ENCODE peak calls at places on chromosomes 2 and 18, in seven cellular contexts. E is keratinocyte, N is PC-3, Z is DND-41, R is astrocyte, H is IMR-90, S is fibroblast of lung. Y is an unnamed sample. For H3K36me3, the result is how much of the 10 kb centered on the place peaks cover.

GRCh38 chr2:182821172-182821571 is 45.3 kb downstream of the FRZB start:
- DNase-seq in R (no peak), E (no peak), H (peak), S (peak), Z (no peak), N (peak), Y (no peak)

GRCh38 chr2:162368494-162368893 is 24.6 kb downstream of the GCA start:
- DNase-seq in R (no peak), S (no peak), E (no peak), H (no peak), Z (no peak), N (no peak), Y (no peak)

GRCh38 chr2:100246163-100247145 is 75.8 kb downstream of the LONRF2 start:
- DNase-seq in H (no peak), R (no peak), E (no peak), S (no peak), N (peak), Z (peak), Y (peak)

GRCh38 chr2:135667045-135667444 is 74.6 kb upstream of the UBXN4 start:
- DNase-seq in S (peak), N (no peak), Z (no peak), H (peak), R (no peak), E (no peak), Y (no peak)

GRCh38 chr2:166115589-166115988 is 12.2 kb downstream of the SCN1A start:
- DNase-seq in R (no peak), H (no peak), Z (no peak), N (no peak), S (no peak), E (no peak), Y (no peak)

GRCh38 chr2:120470717-120471060 is 124.8 kb downstream of the INHBB start:
- DNase-seq in R (no peak), Z (no peak), S (no peak), N (no peak), H (no peak), E (no peak), Y (no peak)

GRCh38 chr2:219056896-219057708 is 3.6 kb downstream of the IHH start:
- DNase-seq in R (no peak), N (no peak), Z (no peak), H (no peak), E (no peak), S (peak), Y (no peak)

GRCh38 chr2:215941726-215942125 is 71.6 kb downstream of the MREG start:
- DNase-seq in Z (no peak), H (no peak), N (no peak), R (no peak), S (no peak), E (no peak), Y (no peak)

GRCh38 chr2:230636684-230637271 is 75.9 kb upstream of the CAB39 start:
- DNase-seq in S (no peak), N (no peak), R (no peak), H (no peak), E (no peak), Z (no peak), Y (no peak)

GRCh38 chr2:17672583-17673317 is 80.9 kb downstream of the SMC6 start:
- DNase-seq in E (no peak), S (peak), N (peak), H (peak), Z (no peak), R (peak), Y (no peak)

GRCh38 chr2:234444242-234444641 is 52.6 kb downstream of the ARL4C start:
- DNase-seq in N (no peak), Z (no peak), H (peak), S (peak), E (no peak), R (no peak), Y (peak)

GRCh38 chr2:62084823-62085222 is 111.1 kb upstream of the B3GNT2 start:
- DNase-seq in N (no peak), H (no peak), E (no peak), R (no peak), Z (no peak), S (no peak), Y (no peak)

GRCh38 chr18:41703744-41704530 is 251.1 kb upstream of the PIK3C3 start:
- DNase-seq in N (no peak), Z (no peak), R (peak), H (peak), E (no peak), S (peak), Y (no peak)

GRCh38 chr2:24287171-24287570 is 73.2 kb downstream of the ITSN2 start:
- DNase-seq in R (no peak), S (no peak), Z (no peak), N (no peak), H (no peak), E (no peak), Y (no peak)

GRCh38 chr2:43225093-43225787 is 1.2 kb downstream of the ZFP36L2 start:
- DNase-seq in H (peak), S (peak), N (peak), Z (peak), E (no peak), R (peak), Y (peak)

GRCh38 chr18:55048892-55049291 is 89.6 kb upstream of the CCDC68 start:
- DNase-seq in E (no peak), Z (no peak), R (peak), N (peak), S (peak), H (peak), Y (no peak)

GRCh38 chr2:66875941-66876462 is 441.1 kb downstream of the MEIS1 start:
- DNase-seq in R (no peak), Z (no peak), H (peak), S (no peak), N (no peak), E (no peak), Y (no peak)

GRCh38 chr2:145413261-145413660 is 893.3 kb upstream of the ZEB2 start:
- DNase-seq in N (no peak), R (no peak), H (no peak), Z (no peak), E (no peak), S (no peak), Y (peak)

GRCh38 chr2:47180531-47180930 is 25.4 kb upstream of the STPG4 start:
- DNase-seq in Z (no peak), E (no peak), H (no peak), R (peak), S (peak), N (no peak), Y (no peak)

GRCh38 chr2:27956895-27957294 is 66.4 kb downstream of the BABAM2 start:
- DNase-seq in S (peak), Z (no peak), E (no peak), R (peak), N (peak), H (peak), Y (no peak)

GRCh38 chr2:220915087-220915486 is 657.0 kb downstream of the EPHA4 start:
- DNase-seq in S (no peak), E (no peak), N (no peak), Z (no peak), R (no peak), H (no peak), Y (no peak)

GRCh38 chr2:109151519-109151918 is 22.5 kb downstream of the SH3RF3 start:
- DNase-seq in N (no peak), E (no peak), H (no peak), R (no peak), Z (no peak), S (no peak), Y (no peak)
- H3K36me3 ChIP-seq in N (under half), E (under half), H (under half), R (under half), Z (under half), S (under half), Y (under half)

DNA sequence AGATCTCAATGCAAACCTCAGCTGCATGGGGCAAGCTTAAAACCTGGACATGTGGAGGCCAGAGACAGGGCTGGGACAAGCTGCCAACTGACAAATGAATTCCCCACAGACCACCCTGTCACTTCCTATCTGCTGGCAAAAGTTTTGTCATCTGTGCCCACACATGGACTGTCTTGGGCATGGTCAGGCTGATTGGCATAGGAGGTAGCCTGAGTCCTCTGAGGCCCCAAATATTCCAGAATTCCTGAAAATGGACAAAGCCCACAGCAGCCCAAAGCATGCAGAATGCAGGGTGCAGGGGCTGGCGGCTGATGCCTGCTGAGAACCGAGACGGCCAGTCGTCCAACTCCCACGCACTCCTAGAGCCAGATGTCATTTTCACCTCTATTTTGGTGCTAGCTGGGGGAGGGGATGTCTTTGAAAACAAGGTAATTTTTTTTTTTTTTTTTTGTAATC is 73.8 kb downstream of the SDC1 start:
- DNase-seq in Z (no peak), S (no peak), N (no peak), E (no peak), R (no peak), H (no peak), Y (no peak)
- H3K4me2 ChIP-seq in Z (no peak), S (no peak), N (no peak), E (no peak), R (peak), H (no peak), Y (no peak)

GRCh38 chr18:7760967-7761946 is 194.1 kb downstream of the PTPRM start:
- DNase-seq in E (no peak), Z (no peak), R (peak), S (peak), H (peak), N (no peak), Y (no peak)
- H3K27ac ChIP-seq in E (no peak), Z (no peak), R (peak), S (no peak), H (no peak), N (no peak), Y (no peak)

DNA sequence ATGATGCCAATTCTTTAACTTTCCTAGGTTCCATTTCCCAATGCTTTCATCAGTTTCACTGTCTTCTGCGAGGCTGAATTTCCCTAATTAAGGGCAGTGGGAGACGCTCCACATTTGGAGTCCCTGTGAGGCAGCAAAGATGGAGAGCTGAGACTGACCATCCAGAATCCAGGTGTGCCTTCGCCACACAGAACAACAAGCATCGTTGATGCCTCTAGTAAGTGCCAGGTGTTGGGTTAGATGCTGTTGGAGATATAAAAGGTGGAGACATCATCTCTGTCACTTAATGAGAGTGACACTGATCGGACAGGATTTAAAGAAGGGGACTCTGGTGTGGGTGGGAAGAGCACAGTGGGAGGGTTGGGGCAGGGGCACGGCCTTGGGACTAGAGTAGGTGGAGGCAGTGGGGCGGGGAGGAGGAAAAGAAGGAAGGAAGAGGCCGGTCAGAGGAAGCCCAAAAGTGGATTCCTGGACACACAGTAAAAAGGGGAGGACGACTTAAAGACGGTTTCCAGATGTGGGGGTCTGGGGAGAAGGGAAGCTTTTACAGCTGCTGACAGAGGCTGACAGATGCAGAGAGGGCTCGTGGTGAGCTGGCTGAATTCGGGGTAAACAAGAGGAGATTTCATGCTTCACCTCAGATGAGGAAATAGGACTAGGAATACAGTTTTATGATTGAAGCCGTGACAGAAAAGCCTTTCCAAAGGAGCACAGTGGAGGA is 113.0 kb downstream of the BCL2 start:
- DNase-seq in N (no peak), R (no peak), H (no peak), Z (peak), E (no peak), S (no peak), Y (peak)
- H3K36me3 ChIP-seq in N (under half), R (under half), H (under half), Z (under half), E (under half), S (under half), Y (under half)

GRCh38 chr2:45119855-45120254 is 110.6 kb upstream of the SIX2 start:
- DNase-seq in S (peak), E (peak), H (peak), Z (no peak), N (peak), R (peak), Y (no peak)
- H3K4me2 ChIP-seq in S (no peak), E (no peak), H (no peak), Z (no peak), N (peak), R (peak), Y (no peak)

Y was measured in OCI-LY7.